ENCODE peak calls at places on chromosomes 16 and 17, in four cellular contexts. D is GM12864, R is Peyer's patch, I is thoracic aorta. E is an unnamed sample.

GRCh38 chr17:18324140-18325049 is 9.3 kb downstream of the SMCR8 start:
- DNase-seq in D (no peak), R (no peak), I (no peak), E (no peak)

GRCh38 chr17:64357191-64357981 is 33.3 kb downstream of the PECAM1 start:
- DNase-seq in D (no peak), R (peak), I (no peak), E (peak)

GRCh38 chr17:41610965-41611640 is 1.5 kb downstream of the KRT16 start:
- DNase-seq in D (no peak), R (no peak), I (no peak), E (no peak)

GRCh38 chr16:73202176-73202729 is 154.3 kb upstream of the ZFHX3 start:
- DNase-seq in D (no peak), R (peak), I (no peak), E (no peak)

GRCh38 chr17:73455050-73455687 is 143.4 kb upstream of the CDC42EP4 start:
- DNase-seq in D (no peak), R (no peak), I (peak), E (no peak)

GRCh38 chr16:14497245-14498082 is 132.6 kb downstream of the PARN start:
- DNase-seq in D (no peak), R (no peak), I (no peak), E (no peak)

GRCh38 chr16:49619811-49620157 is 236.1 kb downstream of the ZNF423 start:
- DNase-seq in D (no peak), R (no peak), I (no peak), E (no peak)

GRCh38 chr17:17987901-17988300 is 15.2 kb downstream of the DRC3 start:
- DNase-seq in D (no peak), R (no peak), I (no peak), E (no peak)

GRCh38 chr16:12901597-12902436 is at the start of gene SHISA9:
- DNase-seq in D (no peak), R (no peak), I (no peak), E (no peak)

GRCh38 chr16:85361441-85362118 is 249.3 kb upstream of the CIBAR2 start:
- DNase-seq in D (no peak), R (peak), I (no peak), E (no peak)

GRCh38 chr17:6241996-6242395 is 171.8 kb downstream of the WSCD1 start:
- DNase-seq in D (no peak), R (no peak), I (no peak), E (no peak)

GRCh38 chr17:19262650-19263620 is 25.8 kb downstream of the EPN2 start:
- DNase-seq in D (no peak), R (no peak), I (no peak), E (no peak)

GRCh38 chr17:58153046-58153445 is 4.9 kb downstream of the OR4D1 start:
- DNase-seq in D (no peak), R (peak), I (no peak), E (no peak)

GRCh38 chr17:64319531-64319930 is 56.5 kb upstream of the TEX2 start:
- DNase-seq in D (no peak), R (no peak), I (no peak), E (no peak)

GRCh38 chr16:73915939-73916451 is 380.6 kb upstream of the PSMD7 start:
- DNase-seq in D (no peak), R (no peak), I (no peak), E (no peak)

GRCh38 chr16:12257926-12258561 is 281.5 kb downstream of the SNX29 start:
- DNase-seq in D (no peak), R (peak), I (no peak), E (peak)

GRCh38 chr17:3750926-3751325 is 27.2 kb downstream of the HASPIN start:
- DNase-seq in D (no peak), R (peak), I (no peak), E (no peak)

GRCh38 chr16:21301168-21301894 is 23.2 kb upstream of the CRYM start:
- DNase-seq in D (peak), R (peak), I (peak), E (peak)

GRCh38 chr17:12296120-12296727 is 275.5 kb downstream of the MAP2K4 start:
- DNase-seq in D (peak), R (no peak), I (no peak), E (no peak)

GRCh38 chr17:72205357-72205756 is 84.5 kb downstream of the SOX9 start:
- DNase-seq in D (no peak), R (no peak), I (no peak), E (no peak)

GRCh38 chr17:63694229-63694973 is 5.5 kb downstream of the LIMD2 start:
- DNase-seq in D (no peak), R (no peak), I (no peak), E (no peak)

GRCh38 chr16:11297492-11298142 is 16.5 kb upstream of the PRM1 start:
- DNase-seq in D (peak), R (peak), I (peak), E (peak)

GRCh38 chr16:71412270-71413160 is 29.3 kb downstream of the TLE7 start:
- DNase-seq in D (no peak), R (peak), I (no peak), E (peak)

GRCh38 chr16:733382-734207 is 6.7 kb downstream of the HAGHL start:
- DNase-seq in D (no peak), R (no peak), I (no peak), E (no peak)

GRCh38 chr16:83903739-83904138 is 4.8 kb downstream of the MLYCD start:
- DNase-seq in D (no peak), R (no peak), I (no peak), E (peak)

GRCh38 chr16:88059701-88060386 is 108.6 kb downstream of the BANP start:
- DNase-seq in D (no peak), R (no peak), I (no peak), E (no peak)

GRCh38 chr16:51390877-51391276 is 239.8 kb upstream of the SALL1 start:
- DNase-seq in D (no peak), R (no peak), I (no peak), E (no peak)

GRCh38 chr16:79211581-79211980 is 389.0 kb downstream of the MAF start:
- DNase-seq in D (no peak), R (no peak), I (no peak), E (no peak)

GRCh38 chr17:79272666-79273219 is 198.1 kb downstream of the ENGASE start:
- DNase-seq in D (no peak), R (no peak), I (no peak), E (no peak)

GRCh38 chr16:83393196-83393981 is 414.4 kb upstream of the HSBP1 start:
- DNase-seq in D (no peak), R (no peak), I (peak), E (no peak)

GRCh38 chr17:40722146-40722720 is 18.7 kb upstream of the KRT24 start:
- DNase-seq in D (no peak), R (no peak), I (no peak), E (no peak)

GRCh38 chr17:72702136-72702735 is 390.3 kb downstream of the SLC39A11 start:
- DNase-seq in D (no peak), R (no peak), I (no peak), E (no peak)

GRCh38 chr17:82697808-82698064 is 762 bp downstream of the RAB40B start:
- DNase-seq in D (no peak), R (no peak), I (no peak), E (no peak)

GRCh38 chr17:82698065-82698973 is at the start of gene RAB40B:
- DNase-seq in D (peak), R (peak), I (peak), E (peak)

GRCh38 chr17:82699551-82699950 is 1.1 kb upstream of the RAB40B start:
- DNase-seq in D (no peak), R (no peak), I (no peak), E (no peak)

GRCh38 chr17:82696916-82697807 is 1.3 kb downstream of the RAB40B start:
- DNase-seq in D (no peak), R (no peak), I (no peak), E (no peak)

DNA sequence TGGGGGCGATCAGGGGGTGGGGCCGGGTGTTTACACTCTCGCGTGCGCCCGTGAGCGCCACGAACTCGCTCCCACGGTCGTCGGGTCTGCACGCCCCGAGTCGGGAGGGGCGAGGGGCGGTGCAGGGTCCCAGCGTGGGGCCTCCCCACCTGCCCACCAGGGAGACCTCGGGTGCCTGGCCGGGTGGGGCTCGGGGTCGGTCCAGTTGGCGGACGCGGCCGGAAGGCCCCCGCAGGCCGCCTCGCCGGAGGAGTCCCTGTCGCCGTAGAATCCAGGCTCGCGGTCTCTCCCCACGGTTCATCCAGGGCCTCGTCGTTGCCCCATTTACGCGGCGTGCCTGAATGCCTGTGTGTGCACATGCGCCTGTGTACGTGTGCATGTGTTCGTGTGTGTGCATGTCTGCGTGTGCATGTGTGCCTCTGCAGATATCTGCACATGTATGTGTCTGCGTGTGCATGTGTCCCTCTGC is 510 bp upstream of the RAB40B start:
- DNase-seq in D (no peak), R (no peak), I (no peak), E (no peak)
- H3K4me3 ChIP-seq in D (peak), R (peak), I (peak), E (peak)

GRCh38 chr17:2048805-2049204 is 6.1 kb upstream of the HIC1 start:
- DNase-seq in D (no peak), R (no peak), I (no peak), E (no peak)
- H3K4me3 ChIP-seq in D (no peak), R (peak), I (peak), E (no peak)

DNA sequence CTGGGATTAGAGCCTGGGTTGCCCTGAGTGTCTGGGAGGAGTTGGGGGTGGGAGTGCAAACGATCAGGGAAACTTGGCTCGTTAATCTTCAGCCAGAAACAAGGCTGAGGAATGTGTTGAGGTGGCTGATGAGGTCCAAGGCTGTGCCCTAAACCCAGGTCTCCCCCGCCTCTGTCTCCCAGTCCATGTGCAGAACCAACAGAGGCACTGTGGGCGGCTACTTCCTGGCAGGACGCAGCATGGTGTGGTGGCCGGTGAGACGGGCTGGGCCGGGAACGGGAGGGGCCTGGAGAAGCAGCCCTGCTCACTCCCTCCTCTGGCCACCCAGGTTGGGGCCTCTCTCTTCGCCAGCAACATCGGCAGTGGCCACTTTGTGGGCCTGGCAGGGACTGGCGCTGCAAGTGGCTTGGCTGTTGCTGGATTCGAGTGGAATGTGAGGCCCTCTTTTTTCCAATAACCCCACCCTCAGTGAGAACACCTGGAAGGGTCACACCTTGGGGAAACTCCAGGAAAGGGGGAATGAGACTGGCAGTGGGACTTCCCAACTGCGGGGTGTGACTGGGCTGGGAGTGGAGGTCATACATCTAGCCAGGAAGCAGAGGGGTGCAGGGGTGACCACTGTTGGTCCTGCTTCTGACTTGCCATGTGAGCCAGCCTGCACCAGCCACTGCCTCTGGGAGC is 1.7 kb downstream of the SLC5A2 start:
- DNase-seq in D (no peak), R (peak), I (no peak), E (no peak)
- H3K4me3 ChIP-seq in D (no peak), R (no peak), I (no peak), E (no peak)

DNA sequence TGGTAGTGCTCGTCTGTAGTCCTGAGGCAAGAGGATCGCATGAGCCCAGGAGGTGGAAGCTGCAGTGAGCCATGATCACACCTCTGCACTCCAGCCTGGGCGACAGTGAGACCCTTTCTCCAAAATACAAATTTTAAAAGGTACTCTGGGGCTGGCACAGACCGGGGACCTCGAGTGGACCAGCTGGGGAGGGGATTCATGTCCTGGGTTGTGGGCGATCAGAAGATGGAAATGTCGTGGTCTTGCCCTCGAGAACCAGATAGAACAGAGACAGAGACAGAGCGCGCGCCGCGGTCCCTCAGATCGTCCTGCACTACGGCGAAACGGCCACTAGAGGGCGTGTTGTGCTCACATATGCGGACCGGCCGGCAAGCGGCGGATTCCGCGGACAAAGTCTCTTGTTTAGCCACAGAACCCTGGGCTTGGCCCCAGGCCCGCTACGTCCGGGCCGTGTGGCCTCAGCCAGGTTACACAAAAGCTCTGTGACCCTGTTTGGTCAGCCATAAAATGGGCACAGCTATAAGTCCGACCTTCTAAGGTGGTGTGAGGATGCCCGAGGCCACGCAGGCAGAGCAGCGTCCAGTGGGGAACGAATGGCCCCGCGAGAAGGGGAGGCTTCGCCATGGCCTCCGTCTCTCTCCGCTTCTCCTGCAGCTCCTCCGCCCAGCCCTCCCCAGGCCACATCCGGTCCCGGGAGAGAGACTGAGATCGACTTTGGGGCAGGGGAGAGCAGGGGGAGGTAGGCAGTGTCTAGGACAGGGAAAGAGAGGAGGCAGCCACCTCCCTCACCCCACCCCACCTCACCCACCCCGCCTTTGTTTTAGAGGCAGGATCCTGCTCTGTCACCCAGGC is 14.6 kb upstream of the SBK1 start:
- DNase-seq in D (peak), R (peak), I (peak), E (peak)
- H3K4me3 ChIP-seq in D (no peak), R (peak), I (peak), E (peak)

GRCh38 chr17:8186446-8186786 is 3.6 kb downstream of the BORCS6 start:
- DNase-seq in D (no peak), R (no peak), I (no peak), E (no peak)
- H3K4me3 ChIP-seq in D (peak), R (peak), I (peak), E (peak)

DNA sequence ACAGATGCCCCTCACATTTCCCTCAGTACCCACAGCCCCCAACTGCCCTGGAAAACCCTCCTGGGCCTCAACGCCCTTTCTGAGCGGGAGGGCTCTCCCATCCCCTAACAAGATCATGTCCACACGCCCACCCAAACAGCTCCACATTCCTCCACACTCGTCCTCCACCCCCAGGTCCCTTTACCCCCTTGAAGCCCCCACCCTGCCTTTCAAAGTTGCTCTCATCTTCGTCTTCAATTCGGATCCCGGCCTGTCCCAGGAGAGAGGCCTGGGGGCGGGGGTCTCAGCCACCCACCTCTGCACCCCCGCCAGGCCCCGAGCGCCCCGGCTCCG is 14.3 kb downstream of the HOXB4 start:
- DNase-seq in D (no peak), R (no peak), I (no peak), E (no peak)
- H3K4me3 ChIP-seq in D (no peak), R (peak), I (peak), E (peak)

GRCh38 chr17:77610518-77610893 is 348.0 kb upstream of the TNRC6C start:
- DNase-seq in D (no peak), R (no peak), I (no peak), E (no peak)

GRCh38 chr17:77610980-77611641 is 347.4 kb upstream of the TNRC6C start:
- DNase-seq in D (no peak), R (no peak), I (no peak), E (no peak)

GRCh38 chr17:77611791-77612466 is 346.6 kb upstream of the TNRC6C start:
- DNase-seq in D (no peak), R (peak), I (no peak), E (no peak)

GRCh38 chr17:77608431-77608830 is 350.1 kb upstream of the TNRC6C start:
- DNase-seq in D (no peak), R (no peak), I (no peak), E (no peak)

DNA sequence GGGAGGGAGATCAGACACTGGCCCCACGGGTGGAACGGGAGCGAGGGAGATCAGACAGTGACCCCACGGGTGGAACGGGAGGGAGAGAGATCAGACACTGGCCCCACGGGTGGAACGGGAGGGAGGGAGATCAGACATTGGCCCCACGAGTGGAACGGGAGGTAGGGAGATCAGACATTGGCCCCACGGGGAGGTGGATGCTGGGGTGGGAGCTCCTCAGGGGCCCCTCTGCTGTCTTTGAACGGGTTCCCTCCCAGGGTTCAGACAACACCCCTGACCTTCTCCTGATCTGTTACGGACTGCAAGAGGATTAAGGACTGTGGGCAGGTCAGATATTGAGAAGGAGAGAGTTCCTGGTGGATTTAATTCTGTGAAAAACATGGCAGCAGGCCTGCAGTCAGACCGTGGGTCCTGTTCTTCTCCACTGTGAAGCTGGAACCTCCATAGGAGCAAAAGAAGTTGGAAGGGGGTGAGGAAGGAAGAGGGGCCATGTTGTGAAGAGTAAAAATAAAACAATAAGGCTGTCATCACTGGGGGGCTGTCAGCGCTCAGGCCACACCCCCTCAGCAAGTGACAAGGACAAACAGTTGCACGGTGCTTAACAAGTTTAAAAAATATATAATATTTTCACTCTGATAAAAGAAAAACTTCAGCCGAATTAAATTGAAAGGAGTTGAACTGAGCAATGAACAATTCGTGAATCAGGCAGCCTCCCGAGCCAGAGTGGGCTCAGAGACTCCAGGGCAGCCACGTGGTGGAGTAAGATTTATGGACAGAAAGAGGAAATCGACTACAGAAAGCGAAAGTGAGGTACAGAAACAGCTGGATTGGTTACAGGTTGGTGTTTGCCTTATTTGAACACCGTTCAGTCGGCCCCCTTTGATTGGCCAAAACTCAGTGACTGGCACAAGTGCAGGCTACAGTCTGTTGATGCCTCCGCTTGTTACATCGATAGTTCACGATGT is 348.7 kb upstream of the TNRC6C start:
- DNase-seq in D (peak), R (peak), I (no peak), E (no peak)
- H3K4me3 ChIP-seq in D (no peak), R (no peak), I (peak), E (no peak)